ENCODE peak calls at places on chromosomes 1 and 21, in six cellular contexts. B is cardiac fibroblast, C is fibroblast of villous mesenchyme, D is tibial artery, H is foreskin fibroblast, S is fibroblast of lung. U is an unnamed sample.

GRCh38 chr1:177170756-177171535 is at the start of gene BRINP2:
- DNase-seq in D (no peak), H (peak), C (peak), B (peak), S (peak), U (peak)

GRCh38 chr1:30764939-30765582 is 7.5 kb upstream of the LAPTM5 start:
- DNase-seq in D (no peak), B (no peak), S (no peak), H (no peak), C (no peak), U (no peak)

GRCh38 chr1:35753626-35754260 is 16.0 kb downstream of the CLSPN start:
- DNase-seq in H (no peak), C (no peak), S (no peak), B (no peak), D (no peak), U (no peak)

GRCh38 chr1:207762622-207763021 is 10.8 kb downstream of the CD46 start:
- DNase-seq in C (no peak), S (no peak), H (no peak), D (no peak), B (no peak), U (no peak)

GRCh38 chr1:209657918-209658317 is 5.7 kb upstream of the LAMB3 start:
- DNase-seq in H (no peak), C (no peak), B (no peak), S (no peak), D (no peak), U (no peak)

GRCh38 chr1:75257424-75257823 is 123.2 kb downstream of the LHX8 start:
- DNase-seq in D (no peak), S (no peak), C (no peak), B (no peak), H (no peak), U (no peak)

GRCh38 chr1:177305040-177306018 is 134.6 kb downstream of the BRINP2 start:
- DNase-seq in C (no peak), D (no peak), S (no peak), B (no peak), H (no peak), U (no peak)

GRCh38 chr1:58574816-58575215 is 2.2 kb downstream of the TACSTD2 start:
- DNase-seq in C (no peak), H (no peak), B (no peak), D (no peak), S (no peak), U (no peak)

GRCh38 chr1:11682799-11683198 is 1.9 kb upstream of the MAD2L2 start:
- DNase-seq in B (no peak), D (no peak), H (no peak), C (no peak), S (peak), U (no peak)

GRCh38 chr21:9760398-9761074 is 760.8 kb upstream of the TPTE start:
- DNase-seq in D (no peak), C (no peak), S (no peak), B (no peak), H (no peak), U (no peak)

DNA sequence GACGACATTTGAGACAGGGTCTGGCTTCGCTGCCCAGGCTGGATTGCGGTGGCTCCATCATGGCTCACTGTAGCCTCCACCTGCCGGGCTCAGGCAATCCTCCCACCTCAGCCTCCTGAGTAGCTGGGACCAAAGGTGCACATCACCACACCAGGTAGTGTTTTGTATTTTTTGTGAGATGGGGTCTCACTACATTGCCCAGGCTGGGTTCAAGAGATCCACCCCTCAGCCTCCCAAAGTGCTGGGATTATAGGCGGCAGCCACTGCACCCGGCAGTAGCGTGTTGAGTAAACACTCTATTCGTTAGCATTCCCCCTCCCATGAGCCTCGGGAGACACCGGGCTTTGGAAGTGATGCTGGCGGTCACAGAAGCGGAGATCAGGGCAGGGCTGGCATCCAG is 6.8 kb upstream of the C1QTNF12 start:
- DNase-seq in C (no peak), B (no peak), D (no peak), S (no peak), H (no peak), U (no peak)
- TF ChIP-seq CTCF in C (no peak), B (no peak), D (no peak), S (no peak), H (no peak), U (no peak)

GRCh38 chr1:225875044-225875822 is 6.9 kb downstream of the TMEM63A start:
- DNase-seq in B (no peak), H (no peak), C (no peak), S (no peak), D (no peak), U (no peak)
- H3K4me3 ChIP-seq in B (no peak), H (no peak), C (no peak), S (no peak), D (no peak), U (no peak)

DNA sequence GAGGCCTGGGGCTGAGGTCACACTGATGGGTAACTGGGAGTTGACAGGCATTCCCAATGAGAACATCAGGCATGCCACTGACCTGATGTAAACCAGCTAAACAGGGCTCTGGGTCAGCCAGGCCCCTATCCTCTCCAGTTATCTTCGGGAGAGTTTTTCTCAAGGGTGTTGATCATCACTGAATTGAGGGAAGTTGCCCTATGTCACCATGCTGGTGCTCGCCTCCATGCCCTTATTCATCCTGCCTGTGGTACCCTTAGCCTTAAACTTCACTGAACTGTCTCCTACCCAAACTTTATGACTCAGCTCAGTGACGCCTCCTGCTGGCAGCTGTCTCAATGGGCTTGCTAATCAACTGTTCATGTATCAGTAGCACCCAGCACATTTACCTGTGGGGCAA is 80.7 kb upstream of the TNR start:
- DNase-seq in H (no peak), B (no peak), C (no peak), D (no peak), S (no peak), U (no peak)
- TF ChIP-seq CTCF in H (no peak), B (no peak), C (peak), D (no peak), S (no peak), U (peak)

GRCh38 chr1:231613419-231614349 is 12.9 kb upstream of the DISC1 start:
- DNase-seq in C (no peak), S (no peak), H (no peak), D (no peak), B (no peak), U (no peak)

GRCh38 chr1:231611111-231611510 is 15.5 kb upstream of the DISC1 start:
- DNase-seq in H (no peak), S (no peak), D (no peak), B (no peak), C (no peak), U (no peak)

GRCh38 chr1:231610392-231610791 is 16.2 kb upstream of the DISC1 start:
- DNase-seq in H (no peak), S (no peak), D (no peak), C (no peak), B (no peak), U (no peak)

GRCh38 chr1:231611851-231612250 is 14.7 kb upstream of the DISC1 start:
- DNase-seq in D (no peak), S (no peak), C (no peak), B (no peak), H (no peak), U (no peak)

DNA sequence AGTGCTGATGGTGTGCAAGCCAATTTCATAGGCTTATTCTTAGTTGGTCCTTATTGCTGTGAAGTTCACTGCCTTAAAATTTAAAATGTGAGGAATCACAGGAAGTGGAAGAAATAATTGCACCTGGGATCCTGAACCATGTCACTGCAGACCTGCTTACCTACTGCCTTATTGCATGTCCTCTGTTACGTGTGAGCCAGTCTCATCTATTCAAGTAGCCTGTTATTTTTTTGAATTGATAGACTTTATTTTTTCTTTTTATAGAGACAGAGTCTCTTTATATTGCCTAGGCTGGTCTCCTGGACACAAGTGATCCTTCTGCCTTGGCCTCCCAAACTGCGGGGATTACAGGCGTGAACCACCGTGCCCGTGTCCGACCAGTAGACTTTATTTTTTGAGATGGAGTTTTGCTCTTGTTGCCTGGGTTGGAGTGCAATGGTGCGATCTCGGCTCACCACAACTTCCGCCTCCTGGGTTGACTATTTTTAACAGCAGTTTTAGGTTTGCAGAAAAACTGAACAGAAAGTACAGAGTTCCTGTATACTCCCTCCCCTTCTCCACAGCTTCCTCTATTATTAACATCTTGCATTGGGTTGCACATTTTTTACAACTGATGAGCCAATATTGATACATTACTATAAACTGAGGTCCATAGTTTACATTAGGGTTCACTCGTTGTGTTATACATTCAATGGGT is 14.0 kb upstream of the DISC1 start:
- DNase-seq in B (no peak), H (no peak), C (no peak), D (no peak), S (no peak), U (no peak)
- H3K4me3 ChIP-seq in B (no peak), H (no peak), C (no peak), D (no peak), S (no peak), U (no peak)

DNA sequence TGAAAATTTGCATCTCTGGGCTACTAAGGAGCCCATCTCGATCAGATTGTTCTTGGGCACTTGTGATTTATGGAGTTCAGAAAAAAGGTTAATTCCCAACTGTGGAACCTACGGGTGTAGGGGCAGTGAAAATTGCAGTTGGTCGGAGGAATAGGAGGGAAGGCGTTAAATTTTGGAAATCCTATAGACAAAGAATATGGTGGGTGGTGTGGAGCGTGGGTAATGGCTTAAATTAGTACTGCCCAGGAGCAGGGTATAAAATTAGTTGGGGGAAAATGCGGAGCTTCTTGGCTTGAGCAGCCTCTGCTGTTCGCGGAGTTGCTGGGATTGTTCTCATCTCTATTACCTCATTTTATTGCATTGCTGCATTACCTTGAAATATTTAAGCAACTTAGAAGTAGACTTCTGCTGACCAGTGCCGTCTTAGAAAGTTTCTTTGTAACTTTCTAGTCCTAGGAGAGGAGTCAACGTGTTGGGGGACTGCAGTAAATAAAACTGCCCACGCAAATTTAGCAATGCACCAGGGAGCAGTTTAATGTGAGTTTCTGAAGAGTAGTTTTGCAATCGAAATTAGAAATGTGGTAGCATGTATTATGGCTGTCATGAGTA is 514 bp downstream of the S1PR1 start:
- DNase-seq in H (peak), D (no peak), B (peak), C (peak), S (peak), U (peak)
- TF ChIP-seq CTCF in H (no peak), D (no peak), B (no peak), C (no peak), S (no peak), U (peak)